ENCODE peak calls at places on chromosomes 3 and 15, in five cellular contexts. H is GM23248, O is astrocyte, X is heart right ventricle, F is PC-3. W is an unnamed sample.

GRCh38 chr15:28904541-28905303 is 18.9 kb downstream of the APBA2 start:
- DNase-seq in H (no peak), F (no peak), O (no peak), X (no peak), W (peak)

GRCh38 chr3:88596451-88596850 is 446.7 kb downstream of the C3orf38 start:
- DNase-seq in X (no peak), H (no peak), O (no peak), F (peak), W (no peak)

GRCh38 chr3:119589087-119589773 is 8.5 kb upstream of the PLA1A start:
- DNase-seq in F (no peak), X (no peak), H (no peak), O (no peak), W (no peak)

GRCh38 chr15:94262201-94262600 is 30.8 kb downstream of the MCTP2 start:
- DNase-seq in H (peak), F (no peak), X (no peak), O (no peak), W (no peak)

GRCh38 chr3:59773970-59774369 is 724.1 kb upstream of the CFAP20DC start:
- DNase-seq in O (no peak), X (no peak), H (no peak), F (no peak), W (no peak)

GRCh38 chr3:79329154-79329553 is 438.6 kb downstream of the ROBO1 start:
- DNase-seq in F (peak), O (peak), X (no peak), H (peak), W (no peak)

GRCh38 chr15:35181538-35181937 is 96.4 kb upstream of the NANOGP8 start:
- DNase-seq in F (peak), H (peak), O (peak), X (no peak), W (no peak)

GRCh38 chr3:13638927-13639326 is 90.0 kb downstream of the FBLN2 start:
- DNase-seq in F (no peak), O (no peak), H (no peak), X (no peak), W (no peak)

GRCh38 chr15:55694652-55695150 is 48.3 kb downstream of the PRTG start:
- DNase-seq in F (peak), X (no peak), H (no peak), O (peak), W (no peak)

GRCh38 chr15:89167267-89168176 is 53.9 kb downstream of the RLBP1 start:
- DNase-seq in O (peak), X (no peak), F (peak), H (peak), W (no peak)

GRCh38 chr15:80518522-80518921 is 114.3 kb downstream of the ARNT2 start:
- DNase-seq in F (no peak), O (no peak), H (no peak), X (no peak), W (no peak)

GRCh38 chr15:63610209-63610841 is 13.1 kb downstream of the FBXL22 start:
- DNase-seq in H (peak), O (peak), F (peak), X (no peak), W (peak)
- H3K27ac ChIP-seq in H (peak), O (peak), F (peak), X (peak), W (peak)

GRCh38 chr3:158802399-158803023 is 657 bp downstream of the MFSD1 start:
- DNase-seq in O (no peak), X (no peak), H (peak), F (no peak), W (no peak)

GRCh38 chr3:158804441-158804840 is 2.6 kb downstream of the MFSD1 start:
- DNase-seq in O (no peak), H (no peak), F (peak), X (no peak), W (no peak)

GRCh38 chr3:158801200-158801599 is 654 bp upstream of the MFSD1 start:
- DNase-seq in X (no peak), O (no peak), F (no peak), H (peak), W (no peak)

GRCh38 chr3:158801696-158802398 is at the start of gene MFSD1:
- DNase-seq in O (peak), F (peak), X (peak), H (peak), W (peak)
- H3K27ac ChIP-seq in O (peak), F (peak), X (peak), H (peak), W (peak)

DNA sequence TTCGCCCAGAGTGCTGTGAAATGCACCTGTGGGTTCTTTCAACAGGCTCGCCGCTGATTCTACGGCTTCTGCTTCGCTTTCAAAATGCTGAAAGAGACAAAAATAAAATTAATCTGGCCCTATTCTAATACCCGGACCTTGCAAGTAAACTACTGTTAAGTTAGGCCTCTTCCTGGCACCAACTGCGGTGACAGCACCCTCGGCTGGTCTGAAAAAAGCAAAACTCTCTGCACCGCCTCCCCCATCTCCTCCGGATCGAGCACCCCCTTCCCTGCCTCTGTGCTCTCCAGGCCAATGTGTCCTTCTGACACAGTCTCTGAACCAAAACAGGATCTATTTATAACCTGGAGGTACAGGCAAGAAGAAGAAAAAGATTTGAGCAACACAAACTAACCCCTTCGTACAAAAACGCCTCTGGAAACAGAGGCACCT is 1.1 kb downstream of the ATOSA start:
- DNase-seq in F (peak), X (peak), O (peak), H (peak), W (no peak)
- H3K27ac ChIP-seq in F (peak), X (peak), O (peak), H (peak), W (peak)

DNA sequence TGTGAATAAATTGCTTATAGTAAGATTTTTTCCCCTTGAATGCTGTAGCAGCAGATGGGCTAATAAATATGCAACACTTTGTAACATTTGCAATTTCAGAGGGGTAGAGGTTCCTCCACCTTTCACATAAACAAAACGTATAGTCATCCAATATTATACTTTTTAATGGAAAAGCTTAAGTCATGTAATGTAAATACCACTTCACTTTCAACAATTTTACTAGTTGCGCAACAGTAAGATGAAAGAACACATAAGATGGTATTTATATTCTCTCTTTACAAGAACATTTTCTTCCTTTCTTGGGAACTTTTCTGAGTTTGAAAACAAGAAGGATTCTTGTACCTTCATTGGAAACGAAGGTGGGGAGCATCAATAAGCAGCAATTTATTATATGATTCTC is 56.6 kb upstream of the FAM3D start:
- DNase-seq in O (no peak), X (no peak), F (peak), H (no peak), W (no peak)
- H3K27ac ChIP-seq in O (no peak), X (no peak), F (no peak), H (no peak), W (no peak)

DNA sequence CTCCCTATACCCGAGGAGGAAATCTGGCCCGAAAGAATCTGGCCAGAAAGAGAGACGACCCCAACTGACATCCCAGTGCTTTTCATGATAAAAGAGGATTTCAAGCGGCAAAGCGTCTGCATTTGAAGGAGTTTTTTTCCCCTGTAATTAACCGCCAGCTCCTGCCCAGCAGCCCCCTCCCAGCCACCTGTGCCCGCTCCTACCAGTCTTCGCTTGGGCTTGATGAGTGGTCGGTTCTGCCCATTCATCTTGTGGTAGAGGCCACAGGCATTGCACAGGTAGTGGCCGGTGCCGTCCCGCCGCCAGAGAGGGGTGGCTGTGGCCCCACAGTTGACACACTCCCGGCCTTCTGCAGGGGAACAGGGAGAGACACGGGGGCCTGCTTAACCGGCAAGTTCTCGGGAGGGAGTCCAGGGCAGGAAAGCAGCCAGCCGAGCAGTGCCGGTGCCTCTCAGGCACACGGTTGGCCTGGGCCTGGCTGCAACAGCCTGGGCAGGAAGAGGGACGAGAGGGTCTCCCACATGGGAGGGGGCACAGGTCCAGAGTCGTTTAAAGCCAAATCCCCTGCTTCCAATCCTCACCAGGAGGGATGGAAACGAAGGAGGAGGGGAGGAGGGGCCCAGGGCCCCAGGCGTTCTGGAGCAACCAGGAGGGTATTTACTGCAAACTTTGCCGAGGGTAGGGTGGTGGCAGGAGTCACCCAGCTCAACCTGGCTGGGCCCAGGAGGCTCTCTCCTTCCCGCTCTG is 9.2 kb downstream of the GATA2 start:
- DNase-seq in H (peak), X (no peak), F (no peak), O (no peak), W (no peak)
- H3K27ac ChIP-seq in H (peak), X (peak), F (peak), O (no peak), W (peak)